ENCODE peak calls at places on chromosomes 4 and X, in five cellular contexts. One of them, this sample, is unnamed.

GRCh38 chrX:41906515-41907165 is 16.7 kb downstream of the CASK start:
- DNase-seq in ascending aorta: no peak
- DNase-seq in psoas muscle: no peak
- DNase-seq in left lung: no peak
- DNase-seq in cardiac muscle cell: peak
- DNase-seq in this sample: no peak

GRCh38 chrX:143988356-143988755 is 104.5 kb downstream of the UBE2NL start:
- DNase-seq in cardiac muscle cell: no peak
- DNase-seq in ascending aorta: no peak
- DNase-seq in left lung: no peak
- DNase-seq in psoas muscle: no peak
- DNase-seq in this sample: no peak

GRCh38 chr4:91111556-91111955 is 984.4 kb downstream of the CCSER1 start:
- DNase-seq in ascending aorta: no peak
- DNase-seq in cardiac muscle cell: no peak
- DNase-seq in psoas muscle: no peak
- DNase-seq in left lung: no peak
- DNase-seq in this sample: no peak

GRCh38 chr4:53956053-53956452 is 108.4 kb downstream of the CHIC2 start:
- DNase-seq in cardiac muscle cell: no peak
- DNase-seq in left lung: no peak
- DNase-seq in ascending aorta: no peak
- DNase-seq in psoas muscle: no peak
- DNase-seq in this sample: no peak

GRCh38 chr4:182978152-182978827 is 61.1 kb upstream of the DCTD start:
- DNase-seq in left lung: no peak
- DNase-seq in cardiac muscle cell: peak
- DNase-seq in ascending aorta: no peak
- DNase-seq in psoas muscle: no peak
- DNase-seq in this sample: no peak

GRCh38 chrX:635428-636192 is 5.0 kb downstream of the SHOX start:
- DNase-seq in psoas muscle: peak
- DNase-seq in ascending aorta: no peak
- DNase-seq in cardiac muscle cell: no peak
- DNase-seq in left lung: no peak
- DNase-seq in this sample: peak

GRCh38 chr4:99404595-99405287 is 30.4 kb downstream of the ADH7 start:
- DNase-seq in left lung: no peak
- DNase-seq in cardiac muscle cell: peak
- DNase-seq in ascending aorta: peak
- DNase-seq in psoas muscle: no peak
- DNase-seq in this sample: no peak

GRCh38 chr4:88138561-88138960 is 19.9 kb downstream of the ABCG2 start:
- DNase-seq in left lung: no peak
- DNase-seq in psoas muscle: no peak
- DNase-seq in ascending aorta: no peak
- DNase-seq in cardiac muscle cell: peak
- DNase-seq in this sample: no peak

GRCh38 chrX:95058815-95059214 is 1384.8 kb downstream of the FAM133A start:
- DNase-seq in psoas muscle: no peak
- DNase-seq in left lung: no peak
- DNase-seq in cardiac muscle cell: peak
- DNase-seq in ascending aorta: no peak
- DNase-seq in this sample: no peak

GRCh38 chrX:72094894-72095293 is 36.8 kb downstream of the RTL5 start:
- DNase-seq in psoas muscle: no peak
- DNase-seq in ascending aorta: no peak
- DNase-seq in left lung: no peak
- DNase-seq in cardiac muscle cell: peak
- DNase-seq in this sample: no peak

GRCh38 chr4:85368240-85368639 is 106.7 kb upstream of the ARHGAP24 start:
- DNase-seq in psoas muscle: no peak
- DNase-seq in cardiac muscle cell: no peak
- DNase-seq in left lung: no peak
- DNase-seq in ascending aorta: no peak
- DNase-seq in this sample: no peak

GRCh38 chrX:65821721-65822496 is 154.5 kb downstream of the MSN start:
- DNase-seq in psoas muscle: no peak
- DNase-seq in cardiac muscle cell: peak
- DNase-seq in ascending aorta: no peak
- DNase-seq in left lung: peak
- DNase-seq in this sample: no peak

GRCh38 chr4:113293673-113294072 is 244.2 kb downstream of the ANK2 start:
- DNase-seq in psoas muscle: no peak
- DNase-seq in ascending aorta: no peak
- DNase-seq in cardiac muscle cell: peak
- DNase-seq in left lung: no peak
- DNase-seq in this sample: no peak

GRCh38 chr4:56739104-56739777 is 58.1 kb upstream of the HOPX start:
- DNase-seq in psoas muscle: no peak
- DNase-seq in ascending aorta: no peak
- DNase-seq in cardiac muscle cell: no peak
- DNase-seq in left lung: no peak
- DNase-seq in this sample: no peak

GRCh38 chr4:182752158-182752910 is 164.9 kb downstream of the DCTD start:
- DNase-seq in psoas muscle: no peak
- DNase-seq in cardiac muscle cell: peak
- DNase-seq in ascending aorta: no peak
- DNase-seq in left lung: no peak
- DNase-seq in this sample: no peak

GRCh38 chr4:2301806-2302205 is 39.9 kb upstream of the MXD4 start:
- DNase-seq in ascending aorta: no peak
- DNase-seq in left lung: no peak
- DNase-seq in psoas muscle: no peak
- DNase-seq in cardiac muscle cell: no peak
- DNase-seq in this sample: no peak

GRCh38 chr4:119525771-119526712 is 102.6 kb downstream of the PDE5A start:
- DNase-seq in ascending aorta: no peak
- DNase-seq in cardiac muscle cell: no peak
- DNase-seq in left lung: no peak
- DNase-seq in psoas muscle: no peak
- DNase-seq in this sample: no peak

GRCh38 chr4:187396106-187396505 is 599.5 kb upstream of the ZFP42 start:
- DNase-seq in cardiac muscle cell: no peak
- DNase-seq in psoas muscle: no peak
- DNase-seq in left lung: no peak
- DNase-seq in ascending aorta: no peak
- DNase-seq in this sample: no peak

GRCh38 chr4:21512351-21512750 is 436.2 kb downstream of the KCNIP4 start:
- DNase-seq in psoas muscle: no peak
- DNase-seq in cardiac muscle cell: peak
- DNase-seq in ascending aorta: no peak
- DNase-seq in left lung: no peak
- DNase-seq in this sample: no peak

GRCh38 chrX:133570549-133570948 is 155.3 kb upstream of the GPC4 start:
- DNase-seq in psoas muscle: no peak
- DNase-seq in cardiac muscle cell: no peak
- DNase-seq in ascending aorta: no peak
- DNase-seq in left lung: no peak
- DNase-seq in this sample: no peak

GRCh38 chrX:103081051-103081450 is 11.9 kb downstream of the NXF3 start:
- DNase-seq in cardiac muscle cell: no peak
- DNase-seq in psoas muscle: no peak
- DNase-seq in ascending aorta: no peak
- DNase-seq in left lung: no peak
- DNase-seq in this sample: no peak

GRCh38 chrX:25206761-25207160 is 191.0 kb upstream of the ARX start:
- DNase-seq in psoas muscle: no peak
- DNase-seq in ascending aorta: no peak
- DNase-seq in cardiac muscle cell: no peak
- DNase-seq in left lung: no peak
- DNase-seq in this sample: no peak

GRCh38 chr4:89497517-89498308 is 190.1 kb upstream of the GPRIN3 start:
- DNase-seq in ascending aorta: no peak
- DNase-seq in cardiac muscle cell: peak
- DNase-seq in left lung: no peak
- DNase-seq in psoas muscle: no peak
- DNase-seq in this sample: no peak

GRCh38 chrX:135985123-135985973 is at the start of gene SLC9A6:
- DNase-seq in left lung: peak
- DNase-seq in psoas muscle: peak
- DNase-seq in ascending aorta: peak
- DNase-seq in cardiac muscle cell: peak
- DNase-seq in this sample: peak

GRCh38 chr4:112895785-112896184 is 153.7 kb upstream of the ANK2 start:
- DNase-seq in left lung: no peak
- DNase-seq in psoas muscle: no peak
- DNase-seq in cardiac muscle cell: no peak
- DNase-seq in ascending aorta: no peak
- DNase-seq in this sample: no peak

GRCh38 chrX:70208479-70208878 is 26.0 kb upstream of the AWAT1 start:
- DNase-seq in cardiac muscle cell: peak
- DNase-seq in psoas muscle: no peak
- DNase-seq in left lung: no peak
- DNase-seq in ascending aorta: no peak
- DNase-seq in this sample: no peak

DNA sequence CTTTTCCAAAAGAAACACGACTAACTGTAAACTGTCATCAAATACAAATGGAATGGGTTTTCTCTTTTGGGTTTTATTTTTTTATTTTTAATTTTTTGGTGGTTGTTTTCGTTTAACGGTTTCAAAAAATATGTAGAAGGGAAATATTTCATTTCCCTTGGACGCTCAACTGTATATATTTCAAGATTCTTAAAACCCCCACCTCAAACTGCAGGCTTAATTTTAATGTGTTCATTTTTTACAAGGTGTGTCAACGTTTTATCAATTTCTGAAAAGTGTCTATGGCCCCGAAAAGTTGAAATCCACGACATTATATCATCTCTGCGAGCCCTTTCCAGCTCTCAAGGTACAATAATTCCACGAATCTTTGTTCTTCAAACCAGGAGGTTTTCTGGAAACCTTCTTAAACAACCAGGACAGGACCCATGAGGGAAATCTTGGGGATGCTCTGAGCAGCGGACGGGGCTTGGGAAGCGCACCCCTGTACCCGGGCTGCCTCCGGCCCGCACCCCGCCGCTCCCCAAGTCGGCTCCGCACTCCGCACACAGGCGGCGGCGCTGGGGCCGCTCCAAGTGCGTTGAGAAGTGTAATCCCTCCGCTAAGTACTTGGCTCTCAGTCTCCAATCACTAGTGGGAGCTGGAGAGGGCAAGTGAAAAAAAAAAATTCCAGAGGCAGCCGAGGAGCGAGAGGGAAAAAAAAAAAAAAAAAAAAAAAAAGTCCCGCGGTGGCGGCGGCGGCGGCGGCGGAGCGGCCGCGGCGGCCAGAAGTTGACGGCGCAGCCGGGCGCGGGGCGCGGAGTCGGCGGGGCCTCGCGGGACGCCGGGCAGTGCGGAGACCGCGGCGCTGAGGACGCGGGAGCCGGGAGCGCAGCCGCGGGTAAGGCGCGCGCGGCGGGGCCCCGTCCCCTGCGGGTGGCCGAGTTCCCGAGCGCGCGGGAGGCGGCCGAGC is at the start of gene BMPR1B:
- DNase-seq in psoas muscle: no peak
- DNase-seq in ascending aorta: peak
- DNase-seq in cardiac muscle cell: peak
- DNase-seq in left lung: no peak
- DNase-seq in this sample: no peak
- TF ChIP-seq CTCF in psoas muscle: peak
- TF ChIP-seq CTCF in ascending aorta: peak
- TF ChIP-seq CTCF in cardiac muscle cell: no peak
- TF ChIP-seq CTCF in left lung: no peak
- TF ChIP-seq CTCF in this sample: peak

GRCh38 chrX:30791296-30792278 is 97.5 kb downstream of the TAB3 start:
- DNase-seq in left lung: no peak
- DNase-seq in ascending aorta: no peak
- DNase-seq in psoas muscle: no peak
- DNase-seq in cardiac muscle cell: no peak
- DNase-seq in this sample: peak

GRCh38 chrX:30781711-30782444 is 107.2 kb downstream of the TAB3 start:
- DNase-seq in left lung: no peak
- DNase-seq in psoas muscle: no peak
- DNase-seq in ascending aorta: no peak
- DNase-seq in cardiac muscle cell: no peak
- DNase-seq in this sample: no peak

GRCh38 chrX:30787012-30787411 is 102.0 kb downstream of the TAB3 start:
- DNase-seq in left lung: no peak
- DNase-seq in psoas muscle: no peak
- DNase-seq in ascending aorta: no peak
- DNase-seq in cardiac muscle cell: no peak
- DNase-seq in this sample: peak

DNA sequence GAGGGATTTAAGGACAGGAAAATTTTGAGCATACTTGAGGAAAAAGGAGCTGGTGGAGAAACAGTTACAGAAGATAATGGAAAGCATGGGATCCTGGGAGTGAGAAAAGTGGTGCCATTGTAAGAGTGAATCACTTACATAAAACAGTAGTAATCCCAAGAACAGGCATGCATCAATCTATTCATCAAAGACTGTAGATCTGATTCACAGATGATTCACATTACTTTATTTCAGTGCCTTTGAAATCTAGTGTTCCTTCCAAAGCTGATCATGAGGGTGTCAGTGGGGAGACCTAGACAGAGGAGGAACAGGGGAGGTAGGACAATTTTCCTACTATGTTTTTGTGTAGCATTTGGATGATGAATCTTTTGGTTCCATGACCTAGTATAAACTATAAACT is 102.7 kb downstream of the TAB3 start:
- DNase-seq in psoas muscle: no peak
- DNase-seq in ascending aorta: no peak
- DNase-seq in left lung: no peak
- DNase-seq in cardiac muscle cell: no peak
- DNase-seq in this sample: no peak
- TF ChIP-seq CTCF in psoas muscle: no peak
- TF ChIP-seq CTCF in ascending aorta: no peak
- TF ChIP-seq CTCF in left lung: no peak
- TF ChIP-seq CTCF in cardiac muscle cell: no peak
- TF ChIP-seq CTCF in this sample: no peak

GRCh38 chr4:37243722-37244582 is 591 bp upstream of the NWD2 start:
- DNase-seq in psoas muscle: no peak
- DNase-seq in ascending aorta: no peak
- DNase-seq in left lung: no peak
- DNase-seq in cardiac muscle cell: peak
- DNase-seq in this sample: peak

GRCh38 chr4:37243061-37243460 is 1.5 kb upstream of the NWD2 start:
- DNase-seq in left lung: no peak
- DNase-seq in psoas muscle: no peak
- DNase-seq in cardiac muscle cell: no peak
- DNase-seq in ascending aorta: no peak
- DNase-seq in this sample: no peak

GRCh38 chr4:37246891-37247290 is 2.3 kb downstream of the NWD2 start:
- DNase-seq in psoas muscle: no peak
- DNase-seq in left lung: no peak
- DNase-seq in ascending aorta: no peak
- DNase-seq in cardiac muscle cell: no peak
- DNase-seq in this sample: no peak

GRCh38 chr4:37245391-37245954 is 930 bp downstream of the NWD2 start:
- DNase-seq in ascending aorta: no peak
- DNase-seq in left lung: no peak
- DNase-seq in cardiac muscle cell: no peak
- DNase-seq in psoas muscle: no peak
- DNase-seq in this sample: no peak

GRCh38 chr4:37244583-37245390 is at the start of gene NWD2:
- DNase-seq in cardiac muscle cell: peak
- DNase-seq in psoas muscle: peak
- DNase-seq in ascending aorta: no peak
- DNase-seq in left lung: no peak
- DNase-seq in this sample: peak
- TF ChIP-seq CTCF in cardiac muscle cell: no peak
- TF ChIP-seq CTCF in psoas muscle: no peak
- TF ChIP-seq CTCF in ascending aorta: no peak
- TF ChIP-seq CTCF in left lung: no peak
- TF ChIP-seq CTCF in this sample: peak

GRCh38 chr4:13933163-13933562 is 305.6 kb upstream of the BOD1L1 start:
- DNase-seq in cardiac muscle cell: peak
- DNase-seq in psoas muscle: no peak
- DNase-seq in left lung: no peak
- DNase-seq in ascending aorta: no peak
- DNase-seq in this sample: no peak
- TF ChIP-seq CTCF in cardiac muscle cell: peak
- TF ChIP-seq CTCF in psoas muscle: no peak
- TF ChIP-seq CTCF in left lung: no peak
- TF ChIP-seq CTCF in ascending aorta: no peak
- TF ChIP-seq CTCF in this sample: no peak